ENCODE peak calls at places on chromosomes 5 and 9, in six cellular contexts. One of them, this sample, is unnamed.

GRCh38 chr9:29701536-29701935 is 2128.3 kb upstream of the C9orf72 start:
- DNase-seq in hepatocyte: no peak
- DNase-seq in SK-N-SH: no peak
- DNase-seq in GM23248: no peak
- DNase-seq in PC-3: no peak
- DNase-seq in GM23338: no peak
- DNase-seq in this sample: no peak

GRCh38 chr5:178196986-178197385 is 7.3 kb upstream of the HNRNPAB start:
- DNase-seq in hepatocyte: no peak
- DNase-seq in SK-N-SH: peak
- DNase-seq in GM23248: no peak
- DNase-seq in PC-3: no peak
- DNase-seq in GM23338: peak
- DNase-seq in this sample: no peak

GRCh38 chr9:125460883-125461475 is 199.4 kb downstream of the GAPVD1 start:
- DNase-seq in hepatocyte: no peak
- DNase-seq in SK-N-SH: no peak
- DNase-seq in GM23248: peak
- DNase-seq in PC-3: no peak
- DNase-seq in GM23338: no peak
- DNase-seq in this sample: no peak

GRCh38 chr5:34929720-34930526 is 564 bp downstream of the DNAJC21 start:
- DNase-seq in hepatocyte: peak
- DNase-seq in SK-N-SH: peak
- DNase-seq in GM23248: peak
- DNase-seq in PC-3: peak
- DNase-seq in GM23338: peak
- DNase-seq in this sample: peak

GRCh38 chr5:169710675-169711074 is 73.6 kb downstream of the DOCK2 start:
- DNase-seq in hepatocyte: no peak
- DNase-seq in SK-N-SH: no peak
- DNase-seq in GM23248: no peak
- DNase-seq in PC-3: no peak
- DNase-seq in GM23338: no peak
- DNase-seq in this sample: no peak

GRCh38 chr5:33594006-33594405 is 153.2 kb downstream of the TARS1 start:
- DNase-seq in hepatocyte: no peak
- DNase-seq in SK-N-SH: no peak
- DNase-seq in GM23248: no peak
- DNase-seq in PC-3: no peak
- DNase-seq in GM23338: no peak
- DNase-seq in this sample: no peak

GRCh38 chr5:176530983-176531901 is 6.0 kb downstream of the RNF44 start:
- DNase-seq in hepatocyte: no peak
- DNase-seq in SK-N-SH: peak
- DNase-seq in GM23248: peak
- DNase-seq in PC-3: no peak
- DNase-seq in GM23338: no peak
- DNase-seq in this sample: no peak

GRCh38 chr9:85717220-85717619 is 24.5 kb downstream of the AGTPBP1 start:
- DNase-seq in hepatocyte: no peak
- DNase-seq in SK-N-SH: no peak
- DNase-seq in GM23248: no peak
- DNase-seq in PC-3: no peak
- DNase-seq in GM23338: no peak
- DNase-seq in this sample: no peak

GRCh38 chr5:2105141-2105540 is 222.4 kb upstream of the IRX4 start:
- DNase-seq in hepatocyte: no peak
- DNase-seq in SK-N-SH: no peak
- DNase-seq in GM23248: no peak
- DNase-seq in PC-3: no peak
- DNase-seq in GM23338: no peak
- DNase-seq in this sample: no peak
- TF ChIP-seq EZH2phosphoT487 in hepatocyte: no peak
- TF ChIP-seq EZH2phosphoT487 in SK-N-SH: no peak
- TF ChIP-seq EZH2phosphoT487 in GM23248: no peak
- TF ChIP-seq EZH2phosphoT487 in PC-3: no peak
- TF ChIP-seq EZH2phosphoT487 in GM23338: no peak
- TF ChIP-seq EZH2phosphoT487 in this sample: no peak

DNA sequence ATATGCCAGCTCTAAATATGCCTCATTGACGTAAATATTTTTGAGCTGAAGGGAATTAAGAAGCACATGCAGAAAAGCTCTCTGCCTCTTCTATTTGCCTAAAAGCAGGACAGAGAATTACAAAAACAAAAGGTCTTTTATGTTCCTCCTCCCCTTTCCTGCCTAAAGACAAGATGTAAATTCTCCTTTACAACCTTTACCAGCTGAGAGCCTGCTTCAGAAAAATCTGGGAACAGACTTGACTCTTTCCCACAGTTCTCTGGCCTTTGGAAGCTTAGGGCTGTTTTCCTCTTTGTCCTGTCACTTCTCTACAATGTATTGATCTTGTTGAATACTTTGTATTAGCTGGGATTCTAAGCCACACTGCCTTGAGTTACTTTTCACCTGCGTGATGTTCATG is 199.7 kb downstream of the TMC1 start:
- DNase-seq in hepatocyte: no peak
- DNase-seq in SK-N-SH: no peak
- DNase-seq in GM23248: no peak
- DNase-seq in PC-3: no peak
- DNase-seq in GM23338: peak
- DNase-seq in this sample: peak
- H3K27ac ChIP-seq in hepatocyte: no peak
- H3K27ac ChIP-seq in SK-N-SH: no peak
- H3K27ac ChIP-seq in GM23248: no peak
- H3K27ac ChIP-seq in PC-3: no peak
- H3K27ac ChIP-seq in GM23338: peak
- H3K27ac ChIP-seq in this sample: peak

GRCh38 chr5:135476615-135477493 is 24.7 kb upstream of the TIFAB start:
- DNase-seq in hepatocyte: no peak
- DNase-seq in SK-N-SH: no peak
- DNase-seq in GM23248: no peak
- DNase-seq in PC-3: no peak
- DNase-seq in GM23338: no peak
- DNase-seq in this sample: no peak

GRCh38 chr5:135478938-135479337 is 26.8 kb upstream of the TIFAB start:
- DNase-seq in hepatocyte: no peak
- DNase-seq in SK-N-SH: no peak
- DNase-seq in GM23248: no peak
- DNase-seq in PC-3: no peak
- DNase-seq in GM23338: no peak
- DNase-seq in this sample: peak

GRCh38 chr5:135473956-135474670 is 22.0 kb upstream of the TIFAB start:
- DNase-seq in hepatocyte: no peak
- DNase-seq in SK-N-SH: no peak
- DNase-seq in GM23248: no peak
- DNase-seq in PC-3: no peak
- DNase-seq in GM23338: no peak
- DNase-seq in this sample: no peak

GRCh38 chr5:135481387-135481786 is 29.2 kb upstream of the TIFAB start:
- DNase-seq in hepatocyte: no peak
- DNase-seq in SK-N-SH: no peak
- DNase-seq in GM23248: no peak
- DNase-seq in PC-3: no peak
- DNase-seq in GM23338: no peak
- DNase-seq in this sample: no peak

DNA sequence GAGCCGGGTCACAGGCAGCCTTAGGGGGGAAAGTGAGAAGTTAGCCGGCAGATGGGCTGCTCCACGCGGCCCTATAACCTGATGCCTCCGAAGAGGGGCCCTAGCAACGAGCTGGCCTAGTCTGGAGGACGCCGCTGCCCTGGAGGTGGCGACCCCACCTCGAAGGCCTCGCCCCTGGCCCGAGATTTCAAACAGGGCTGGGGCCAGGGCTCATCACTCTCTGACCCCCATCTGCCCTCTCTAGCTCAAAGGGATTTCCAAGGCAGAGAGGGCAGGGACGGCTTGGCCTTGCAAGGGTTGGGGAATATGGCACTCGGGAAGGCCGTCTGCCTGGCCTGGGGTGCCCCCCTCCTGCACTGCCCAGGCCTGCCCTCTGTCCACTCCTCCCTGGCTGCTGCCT is 25.4 kb upstream of the TIFAB start:
- DNase-seq in hepatocyte: no peak
- DNase-seq in SK-N-SH: no peak
- DNase-seq in GM23248: no peak
- DNase-seq in PC-3: no peak
- DNase-seq in GM23338: no peak
- DNase-seq in this sample: peak
- TF ChIP-seq EZH2phosphoT487 in hepatocyte: no peak
- TF ChIP-seq EZH2phosphoT487 in SK-N-SH: no peak
- TF ChIP-seq EZH2phosphoT487 in GM23248: no peak
- TF ChIP-seq EZH2phosphoT487 in PC-3: no peak
- TF ChIP-seq EZH2phosphoT487 in GM23338: no peak
- TF ChIP-seq EZH2phosphoT487 in this sample: no peak

DNA sequence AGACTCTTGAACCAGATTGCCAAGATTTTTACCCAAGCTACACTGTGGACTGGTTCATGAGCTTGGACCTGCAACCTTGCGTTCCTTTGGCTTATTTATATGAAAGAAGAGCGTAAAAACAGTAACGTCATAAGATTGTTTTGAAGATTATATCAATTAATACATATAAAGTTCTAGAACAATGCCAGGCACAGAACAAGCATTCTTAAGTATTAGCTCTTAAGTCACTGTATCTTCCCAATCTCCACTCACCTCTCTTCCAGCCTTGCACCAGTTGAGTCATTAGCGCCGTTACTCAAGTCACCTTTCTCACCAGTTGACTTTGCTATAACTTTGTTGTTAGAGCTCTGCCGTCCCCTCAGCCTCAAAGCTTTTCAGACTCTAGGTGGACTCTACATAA is 415.7 kb downstream of the PLK2 start:
- DNase-seq in hepatocyte: peak
- DNase-seq in SK-N-SH: no peak
- DNase-seq in GM23248: no peak
- DNase-seq in PC-3: no peak
- DNase-seq in GM23338: no peak
- DNase-seq in this sample: no peak
- H3K27ac ChIP-seq in hepatocyte: no peak
- H3K27ac ChIP-seq in SK-N-SH: no peak
- H3K27ac ChIP-seq in GM23248: no peak
- H3K27ac ChIP-seq in PC-3: no peak
- H3K27ac ChIP-seq in GM23338: no peak
- H3K27ac ChIP-seq in this sample: no peak

GRCh38 chr5:180870669-180871068 is 9.6 kb upstream of the ZFP62 start:
- DNase-seq in hepatocyte: no peak
- DNase-seq in SK-N-SH: no peak
- DNase-seq in GM23248: no peak
- DNase-seq in PC-3: no peak
- DNase-seq in GM23338: no peak
- DNase-seq in this sample: no peak

GRCh38 chr5:180872419-180872818 is 11.3 kb upstream of the ZFP62 start:
- DNase-seq in hepatocyte: no peak
- DNase-seq in SK-N-SH: no peak
- DNase-seq in GM23248: no peak
- DNase-seq in PC-3: no peak
- DNase-seq in GM23338: no peak
- DNase-seq in this sample: no peak

GRCh38 chr5:180874804-180875582 is 13.9 kb upstream of the ZFP62 start:
- DNase-seq in hepatocyte: no peak
- DNase-seq in SK-N-SH: no peak
- DNase-seq in GM23248: no peak
- DNase-seq in PC-3: no peak
- DNase-seq in GM23338: no peak
- DNase-seq in this sample: no peak

GRCh38 chr5:180875860-180876426 is 14.9 kb upstream of the ZFP62 start:
- DNase-seq in hepatocyte: no peak
- DNase-seq in SK-N-SH: no peak
- DNase-seq in GM23248: no peak
- DNase-seq in PC-3: no peak
- DNase-seq in GM23338: no peak
- DNase-seq in this sample: no peak

GRCh38 chr5:180873628-180874520 is 12.8 kb upstream of the ZFP62 start:
- DNase-seq in hepatocyte: no peak
- DNase-seq in SK-N-SH: no peak
- DNase-seq in GM23248: peak
- DNase-seq in PC-3: no peak
- DNase-seq in GM23338: no peak
- DNase-seq in this sample: no peak
- TF ChIP-seq EZH2phosphoT487 in hepatocyte: no peak
- TF ChIP-seq EZH2phosphoT487 in SK-N-SH: no peak
- TF ChIP-seq EZH2phosphoT487 in GM23248: no peak
- TF ChIP-seq EZH2phosphoT487 in PC-3: no peak
- TF ChIP-seq EZH2phosphoT487 in GM23338: no peak
- TF ChIP-seq EZH2phosphoT487 in this sample: no peak

DNA sequence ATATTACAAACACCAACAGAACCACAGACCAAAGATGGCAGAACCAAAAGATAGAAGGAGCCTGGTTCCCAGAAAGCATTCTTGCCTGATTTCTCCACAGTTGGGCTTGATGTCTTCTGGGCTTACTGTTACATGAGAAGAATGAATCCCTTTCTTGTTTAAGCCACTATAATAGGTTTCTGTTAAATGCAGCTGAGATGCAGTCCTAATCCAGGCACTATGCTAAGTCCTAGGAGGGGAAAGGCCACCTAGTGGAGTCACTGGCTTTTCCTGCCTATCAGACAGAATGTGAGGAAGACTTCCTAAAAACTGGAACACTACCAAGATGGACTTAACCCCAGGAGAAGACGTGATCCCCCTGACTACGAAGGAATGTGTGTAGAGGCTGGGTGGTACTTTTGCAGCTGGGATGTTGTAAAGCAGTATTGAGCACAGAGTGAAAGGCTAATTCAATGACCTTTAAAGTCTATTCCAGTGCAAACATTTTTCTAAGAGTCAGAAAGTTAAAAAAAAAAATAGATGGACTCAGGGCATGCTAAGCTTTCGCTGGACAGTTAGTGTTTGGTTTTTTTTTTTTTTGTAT is 34.3 kb upstream of the FSD1L start:
- DNase-seq in hepatocyte: peak
- DNase-seq in SK-N-SH: peak
- DNase-seq in GM23248: peak
- DNase-seq in PC-3: peak
- DNase-seq in GM23338: peak
- DNase-seq in this sample: peak
- H3K27ac ChIP-seq in hepatocyte: no peak
- H3K27ac ChIP-seq in SK-N-SH: no peak
- H3K27ac ChIP-seq in GM23248: no peak
- H3K27ac ChIP-seq in PC-3: no peak
- H3K27ac ChIP-seq in GM23338: no peak
- H3K27ac ChIP-seq in this sample: no peak

GRCh38 chr5:77428033-77428432 is 64.1 kb downstream of the WDR41 start:
- DNase-seq in hepatocyte: no peak
- DNase-seq in SK-N-SH: no peak
- DNase-seq in GM23248: peak
- DNase-seq in PC-3: no peak
- DNase-seq in GM23338: no peak
- DNase-seq in this sample: no peak

GRCh38 chr5:77430726-77431125 is 61.4 kb downstream of the WDR41 start:
- DNase-seq in hepatocyte: no peak
- DNase-seq in SK-N-SH: no peak
- DNase-seq in GM23248: peak
- DNase-seq in PC-3: peak
- DNase-seq in GM23338: no peak
- DNase-seq in this sample: no peak

GRCh38 chr5:77428526-77428925 is 63.6 kb downstream of the WDR41 start:
- DNase-seq in hepatocyte: no peak
- DNase-seq in SK-N-SH: no peak
- DNase-seq in GM23248: no peak
- DNase-seq in PC-3: no peak
- DNase-seq in GM23338: no peak
- DNase-seq in this sample: no peak

GRCh38 chr5:77431719-77432118 is 60.4 kb downstream of the WDR41 start:
- DNase-seq in hepatocyte: no peak
- DNase-seq in SK-N-SH: no peak
- DNase-seq in GM23248: no peak
- DNase-seq in PC-3: no peak
- DNase-seq in GM23338: no peak
- DNase-seq in this sample: no peak

GRCh38 chr5:77431286-77431685 is 60.8 kb downstream of the WDR41 start:
- DNase-seq in hepatocyte: no peak
- DNase-seq in SK-N-SH: no peak
- DNase-seq in GM23248: peak
- DNase-seq in PC-3: peak
- DNase-seq in GM23338: no peak
- DNase-seq in this sample: no peak
- TF ChIP-seq EZH2phosphoT487 in hepatocyte: no peak
- TF ChIP-seq EZH2phosphoT487 in SK-N-SH: no peak
- TF ChIP-seq EZH2phosphoT487 in GM23248: no peak
- TF ChIP-seq EZH2phosphoT487 in PC-3: no peak
- TF ChIP-seq EZH2phosphoT487 in GM23338: no peak
- TF ChIP-seq EZH2phosphoT487 in this sample: no peak

This sample was measured in neural progenitor cell.